ENCODE peak calls at places on chromosomes 6 and 20, in six cellular contexts. S is K562, Y is HepG2, T is GM12891, X is GM12878, I is H1. D is an unnamed sample.
A peak's percentile ranks its signal among the peaks of the same experiment; 100 is the strongest.

GRCh38 chr6:33631971-33632585 is 11.0 kb downstream of the ITPR3 start:
- DNase-seq in X (no peak), T (no peak), Y (no peak), I (no peak), S (no peak), D (no peak)

GRCh38 chr20:50415516-50416268 is 94.5 kb upstream of the PTPN1 start:
- DNase-seq in I (peak; percentile 59), S (no peak), Y (peak; percentile 86), T (no peak), X (no peak), D (no peak)

GRCh38 chr6:104640761-104641160 is 219.0 kb downstream of the HACE1 start:
- DNase-seq in S (no peak), X (no peak), T (no peak), Y (no peak), I (no peak), D (no peak)

GRCh38 chr20:35776513-35777101 is 4.8 kb downstream of the PHF20 start:
- DNase-seq in S (peak; percentile 87), Y (no peak), X (no peak), I (no peak), T (no peak), D (no peak)

GRCh38 chr6:170037541-170038250 is 253.2 kb downstream of the DLL1 start:
- DNase-seq in X (no peak), T (no peak), I (no peak), Y (no peak), S (no peak), D (no peak)

GRCh38 chr6:105460860-105461259 is 58.0 kb upstream of the PREP start:
- DNase-seq in Y (no peak), T (no peak), X (no peak), S (no peak), I (no peak), D (no peak)

GRCh38 chr6:127345521-127345920 is 2.1 kb upstream of the ECHDC1 start:
- DNase-seq in Y (no peak), T (no peak), I (no peak), S (no peak), X (no peak), D (no peak)

GRCh38 chr6:4280721-4281120 is 145.3 kb upstream of the ECI2 start:
- DNase-seq in T (no peak), X (no peak), I (no peak), Y (no peak), S (no peak), D (no peak)

GRCh38 chr6:46704562-46704961 is 16.9 kb downstream of the TDRD6 start:
- DNase-seq in X (no peak), T (no peak), Y (peak; percentile 4), I (no peak), S (no peak), D (no peak)

GRCh38 chr6:120899932-120900331 is 434.3 kb downstream of the TBC1D32 start:
- DNase-seq in X (no peak), I (no peak), Y (no peak), T (no peak), S (no peak), D (no peak)
- TF ChIP-seq POLR2AphosphoS5 in X (no peak), I (no peak), Y (no peak), T (no peak), S (no peak), D (no peak)

GRCh38 chr6:36581716-36582115 is 12.4 kb upstream of the SRSF3 start:
- DNase-seq in T (no peak), X (no peak), Y (no peak), S (no peak), I (no peak), D (no peak)

GRCh38 chr6:36580184-36580526 is 14.0 kb upstream of the SRSF3 start:
- DNase-seq in S (no peak), X (no peak), T (no peak), Y (no peak), I (no peak), D (no peak)

GRCh38 chr6:36576573-36576972 is 17.6 kb upstream of the SRSF3 start:
- DNase-seq in X (no peak), T (no peak), S (no peak), I (no peak), Y (no peak), D (no peak)

GRCh38 chr6:36577298-36577697 is 16.9 kb upstream of the SRSF3 start:
- DNase-seq in X (no peak), Y (peak; percentile 75), I (no peak), T (no peak), S (peak; percentile 55), D (no peak)

GRCh38 chr6:36578030-36578825 is 15.9 kb upstream of the SRSF3 start:
- DNase-seq in S (peak; percentile 59), Y (no peak), X (no peak), T (no peak), I (no peak), D (no peak)
- TF ChIP-seq TAF1 in S (no peak), Y (no peak), X (no peak), T (no peak), I (no peak), D (no peak)

GRCh38 chr20:38962044-38962897 is at the start of gene DHX35:
- DNase-seq in S (peak; percentile 98), Y (peak; percentile 97), T (peak; percentile 97), I (peak; percentile 97), X (peak; percentile 91), D (peak; percentile 95)
- TF ChIP-seq POLR2A in S (peak; percentile 90), Y (peak; percentile 96), T (peak; percentile 76), I (peak; percentile 91), X (peak; percentile 90), D (peak; percentile 84)

GRCh38 chr6:23855497-23856116 is 270.4 kb upstream of the NRSN1 start:
- DNase-seq in T (no peak), X (no peak), Y (no peak), I (no peak), S (no peak), D (no peak)
- TF ChIP-seq POLR2AphosphoS5 in T (no peak), X (no peak), Y (no peak), I (no peak), S (no peak), D (no peak)

DNA sequence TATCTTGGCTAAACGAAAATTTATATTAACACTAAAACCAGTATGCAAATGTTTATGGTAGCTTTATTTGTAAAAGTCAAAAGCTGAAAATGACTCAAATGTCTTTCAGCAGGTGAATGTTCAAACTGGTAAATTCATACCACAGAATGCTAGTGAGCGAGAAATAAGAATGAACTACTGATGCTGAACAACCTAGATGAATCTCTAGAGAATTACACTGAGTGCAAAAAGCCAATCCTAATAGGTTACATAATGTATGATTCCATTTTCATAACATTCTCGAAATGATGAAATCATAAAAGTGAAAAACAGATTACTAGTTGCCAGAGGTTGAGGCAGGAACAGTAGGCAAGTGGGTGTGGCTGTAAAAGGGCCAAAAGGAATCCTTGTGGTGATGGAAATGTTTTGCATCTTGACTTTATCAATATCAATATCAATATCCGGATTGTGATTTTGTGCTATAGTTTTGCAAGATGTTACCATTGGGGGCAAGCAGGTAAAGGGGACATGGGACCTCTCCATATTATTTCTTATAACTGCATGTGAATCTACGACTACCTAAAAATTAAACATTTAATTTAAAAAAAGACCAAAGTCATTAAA is 26.1 kb downstream of the ZNF311 start:
- DNase-seq in Y (no peak), S (no peak), I (no peak), X (peak; percentile 31), T (no peak), D (no peak)
- TF ChIP-seq TAF1 in Y (no peak), S (no peak), I (no peak), X (no peak), T (no peak), D (no peak)